ENCODE peak calls at places on chromosome 22, in seven cellular contexts. L, D, Y, I, V, X and Q are unnamed samples.

GRCh38 chr22:24416095-24416494 is 11.3 kb upstream of the ADORA2A start:
- DNase-seq in L (no peak), D (no peak), Y (no peak), I (no peak), V (no peak), X (no peak), Q (no peak)

GRCh38 chr22:37744589-37744988 is 47.7 kb downstream of the TRIOBP start:
- DNase-seq in L (no peak), D (no peak), Y (no peak), I (peak), V (no peak), X (no peak), Q (no peak)

GRCh38 chr22:19871845-19872778 is 17.4 kb upstream of the GNB1L start:
- DNase-seq in L (no peak), D (no peak), Y (no peak), I (no peak), V (no peak), X (no peak), Q (no peak)

GRCh38 chr22:30435674-30436126 is 10.1 kb downstream of the MTFP1 start:
- DNase-seq in L (no peak), D (no peak), Y (no peak), I (no peak), V (no peak), X (no peak), Q (no peak)

GRCh38 chr22:19739448-19739895 is 16.1 kb downstream of the GP1BB start:
- DNase-seq in L (no peak), D (no peak), Y (no peak), I (no peak), V (no peak), X (no peak), Q (no peak)

GRCh38 chr22:31210830-31211503 is 1.1 kb upstream of the LIMK2 start:
- DNase-seq in L (no peak), D (no peak), Y (no peak), I (no peak), V (peak), X (no peak), Q (no peak)

GRCh38 chr22:29782061-29782845 is 15.1 kb downstream of the UQCR10 start:
- DNase-seq in L (no peak), D (peak), Y (no peak), I (no peak), V (no peak), X (no peak), Q (no peak)

GRCh38 chr22:17349172-17349571 is 20.1 kb upstream of the CECR2 start:
- DNase-seq in L (no peak), D (no peak), Y (no peak), I (no peak), V (no peak), X (no peak), Q (no peak)

GRCh38 chr22:34842630-34843029 is 223.3 kb upstream of the ISX start:
- DNase-seq in L (no peak), D (no peak), Y (no peak), I (peak), V (no peak), X (no peak), Q (no peak)

GRCh38 chr22:50027639-50028537 is 15.3 kb upstream of the IL17REL start:
- DNase-seq in L (no peak), D (peak), Y (no peak), I (no peak), V (peak), X (no peak), Q (peak)

GRCh38 chr22:29700206-29700948 is 19.4 kb upstream of the CABP7 start:
- DNase-seq in L (no peak), D (peak), Y (no peak), I (no peak), V (peak), X (no peak), Q (no peak)

GRCh38 chr22:35191412-35191811 is 65.9 kb upstream of the HMGXB4 start:
- DNase-seq in L (peak), D (peak), Y (no peak), I (no peak), V (no peak), X (no peak), Q (no peak)

GRCh38 chr22:35541254-35541748 is 670 bp downstream of the RASD2 start:
- DNase-seq in L (no peak), D (no peak), Y (no peak), I (no peak), V (no peak), X (no peak), Q (no peak)

DNA sequence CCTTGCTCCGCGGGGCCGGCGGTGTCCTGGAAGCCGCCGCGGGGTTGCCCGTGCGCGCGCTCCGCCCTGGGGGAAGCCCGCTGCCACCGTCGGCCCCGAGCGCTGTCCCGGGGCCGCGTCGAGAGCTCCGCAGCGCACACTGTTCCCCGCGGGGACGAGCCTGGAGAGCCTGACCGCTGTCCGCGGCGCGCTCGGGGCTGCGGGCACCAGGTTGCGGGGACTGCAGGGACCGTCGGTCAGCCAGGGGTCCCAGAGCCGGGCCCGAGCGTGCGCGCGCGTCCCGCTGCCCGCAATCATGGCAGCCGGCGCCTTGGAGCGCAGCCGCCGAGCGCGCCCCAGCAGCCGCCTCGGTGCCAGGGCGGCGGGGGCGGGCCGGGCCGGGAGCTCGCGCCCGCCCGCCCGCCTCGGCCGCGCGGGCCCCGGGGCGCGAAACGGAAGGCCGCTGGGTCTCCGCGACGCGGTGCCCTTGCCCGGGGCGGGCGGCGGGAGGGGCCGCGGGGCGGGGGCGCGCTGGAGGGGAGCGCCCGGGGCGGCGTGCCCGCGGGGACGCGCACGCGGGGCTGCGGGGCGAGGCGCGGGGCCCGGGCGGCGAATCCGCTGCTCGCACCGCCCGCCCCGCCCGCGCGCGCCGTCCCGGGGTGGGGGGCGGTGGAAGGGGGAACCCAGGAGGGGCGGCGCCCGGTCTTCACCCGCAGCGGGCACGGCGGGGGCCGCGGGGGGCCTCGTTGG is 79.4 kb upstream of the PPARA start:
- DNase-seq in L (peak), D (peak), Y (no peak), I (peak), V (peak), X (no peak), Q (peak)
- H2BK5ac ChIP-seq in L (peak), D (peak), Y (no peak), I (no peak), V (no peak), X (peak), Q (no peak)

GRCh38 chr22:45435544-45436139 is 22.1 kb downstream of the RIBC2 start:
- DNase-seq in L (peak), D (peak), Y (peak), I (peak), V (peak), X (peak), Q (peak)
- H3K9ac ChIP-seq in L (peak), D (peak), Y (peak), I (peak), V (no peak), X (no peak), Q (no peak)

DNA sequence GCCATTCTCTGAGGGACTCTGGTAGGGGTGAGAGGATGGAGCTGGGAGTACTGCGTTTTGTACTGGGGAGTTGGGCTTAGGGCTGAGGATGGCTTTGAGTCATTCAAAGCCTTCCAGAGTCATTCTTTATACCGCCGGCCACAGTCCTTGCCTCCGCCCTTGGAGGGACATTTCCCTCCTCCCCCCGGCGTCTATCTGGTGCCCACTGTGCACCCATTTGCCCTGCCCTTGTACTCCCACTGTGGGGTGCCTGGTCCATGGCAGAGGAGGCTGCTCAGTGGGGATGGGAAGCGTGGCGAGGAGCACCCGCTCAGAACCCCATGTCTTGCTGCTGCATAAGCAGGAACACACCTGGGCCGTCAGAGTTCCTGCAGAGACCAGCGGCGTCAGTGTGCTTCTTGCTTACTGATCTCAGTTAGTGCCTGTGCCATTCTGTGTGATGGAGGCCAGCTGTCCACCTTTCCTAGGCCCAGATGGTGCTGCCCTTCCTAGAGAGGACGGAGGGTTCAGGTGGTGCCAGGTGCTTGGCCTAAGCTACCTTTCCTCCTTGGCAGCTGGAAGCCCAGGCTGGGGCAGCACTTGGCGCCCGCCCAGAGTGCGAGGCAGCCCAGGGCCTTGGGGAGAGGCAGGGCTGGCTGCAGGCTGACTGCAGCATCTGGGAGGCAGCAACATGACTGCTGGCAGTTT is 23.3 kb upstream of the TMEM191C start:
- DNase-seq in L (no peak), D (no peak), Y (no peak), I (no peak), V (no peak), X (no peak), Q (peak)
- H2BK5ac ChIP-seq in L (no peak), D (no peak), Y (no peak), I (no peak), V (no peak), X (peak), Q (no peak)

DNA sequence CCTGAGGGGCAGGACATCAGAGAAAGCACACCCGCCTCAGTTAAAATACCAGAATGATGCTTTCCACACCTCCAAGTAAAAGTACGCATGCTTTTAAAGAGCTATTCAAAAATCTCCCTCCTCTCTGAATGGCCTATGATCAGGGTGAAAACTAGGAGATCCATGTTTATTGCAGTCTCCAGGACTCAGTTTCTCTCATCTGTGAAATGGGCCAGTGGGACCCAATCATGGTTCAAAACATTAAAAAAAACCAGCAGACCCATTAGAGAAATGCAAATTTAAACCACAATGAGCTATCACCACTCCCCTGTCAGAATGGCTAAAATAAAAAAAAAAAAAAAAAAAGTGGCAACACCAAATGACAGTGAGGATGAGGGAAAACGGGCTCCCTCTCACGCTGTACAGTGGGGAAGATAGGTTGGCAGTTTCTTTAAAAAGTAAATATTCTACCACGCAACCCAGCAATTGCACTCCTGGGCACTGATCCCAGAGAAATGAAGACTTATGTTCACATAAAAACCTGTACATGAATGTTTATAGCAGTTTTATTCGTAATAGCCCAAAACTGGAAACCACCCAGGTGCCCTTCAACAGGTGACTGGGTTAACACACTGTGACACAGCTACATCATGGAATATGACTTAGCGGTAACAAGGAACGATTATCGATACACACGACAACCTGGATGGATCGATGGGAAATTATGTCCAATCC is 242.7 kb downstream of the MN1 start:
- DNase-seq in L (no peak), D (no peak), Y (no peak), I (no peak), V (no peak), X (no peak), Q (no peak)
- H3K9ac ChIP-seq in L (no peak), D (no peak), Y (no peak), I (no peak), V (no peak), X (no peak), Q (no peak)

DNA sequence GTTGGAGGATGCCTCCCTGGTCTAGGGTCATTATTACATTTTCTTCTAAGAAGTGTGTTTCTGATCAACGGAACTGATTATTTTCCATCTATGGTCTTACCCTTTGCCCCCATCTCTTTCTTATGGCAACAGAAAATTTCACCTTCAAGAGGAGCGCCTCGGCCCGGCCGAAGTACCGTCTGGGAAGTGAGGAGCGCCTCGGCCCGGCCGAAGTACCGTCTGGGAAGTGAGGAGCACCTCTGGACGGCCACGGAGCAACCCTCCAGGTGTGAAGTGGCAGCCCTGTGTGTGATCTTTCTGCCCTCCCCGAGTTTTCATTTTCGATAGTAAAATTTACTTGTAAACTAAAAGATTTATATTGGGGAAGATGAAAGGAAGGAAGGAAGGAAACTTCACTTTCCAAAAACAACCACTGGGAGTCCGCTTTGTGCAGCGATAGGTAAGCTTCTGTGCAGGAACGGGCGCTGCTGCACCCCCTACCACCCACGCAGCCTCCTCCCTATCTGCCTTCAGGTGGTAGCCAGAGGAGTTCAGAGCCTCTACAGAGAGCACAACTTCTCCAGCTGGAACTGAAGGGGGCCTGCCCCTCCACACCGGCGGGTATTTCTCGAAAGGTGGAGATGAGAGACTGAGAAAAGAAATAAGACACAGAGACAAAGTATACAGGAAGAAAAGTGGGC is 3.0 kb upstream of the APOBEC3C start:
- DNase-seq in L (no peak), D (no peak), Y (no peak), I (no peak), V (no peak), X (no peak), Q (no peak)
- H2BK5ac ChIP-seq in L (no peak), D (no peak), Y (no peak), I (no peak), V (no peak), X (no peak), Q (no peak)

DNA sequence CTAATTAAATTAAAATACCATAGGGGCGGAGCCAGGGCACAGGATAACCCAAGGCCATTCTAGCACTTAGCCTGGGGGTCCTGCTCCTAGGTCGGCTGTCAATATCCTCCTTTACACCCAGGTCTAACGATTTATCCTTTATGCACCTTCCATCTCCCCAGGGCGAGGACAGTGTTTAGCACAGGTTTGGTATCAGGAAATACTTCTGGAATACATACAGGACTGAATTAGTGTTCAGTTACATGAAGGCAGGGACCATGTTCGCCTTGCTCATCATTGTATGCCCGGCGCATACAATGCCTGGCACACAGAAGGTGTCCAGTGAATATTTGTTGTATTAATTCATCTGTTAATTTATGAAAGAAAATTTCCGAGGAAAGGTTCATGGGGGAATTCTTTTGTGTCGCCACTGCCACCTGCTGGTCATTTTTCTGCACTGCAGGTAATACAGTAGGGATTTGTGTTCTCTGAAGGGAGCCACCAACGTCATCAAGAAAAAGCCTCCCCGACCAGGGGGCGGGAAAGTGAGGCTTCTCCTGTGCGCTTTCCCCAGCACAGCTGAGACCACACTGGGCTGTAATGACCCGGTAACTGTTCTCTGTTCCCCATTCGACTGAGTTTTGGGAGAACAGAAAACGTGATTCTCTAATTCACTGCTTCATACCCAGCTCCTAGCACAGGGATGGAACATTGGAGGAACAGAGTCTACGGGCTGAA is 68.7 kb upstream of the ASPHD2 start:
- DNase-seq in L (peak), D (peak), Y (peak), I (peak), V (peak), X (peak), Q (peak)
- H3K9ac ChIP-seq in L (peak), D (no peak), Y (no peak), I (peak), V (no peak), X (no peak), Q (peak)

GRCh38 chr22:44371741-44372525 is 59.2 kb upstream of the SHISAL1 start:
- DNase-seq in L (peak), D (no peak), Y (no peak), I (no peak), V (no peak), X (no peak), Q (no peak)
- H2BK5ac ChIP-seq in L (no peak), D (no peak), Y (no peak), I (no peak), V (no peak), X (no peak), Q (no peak)

GRCh38 chr22:20979243-20979809 is 2.8 kb upstream of the LZTR1 start:
- DNase-seq in L (peak), D (peak), Y (peak), I (peak), V (peak), X (peak), Q (peak)
- H3K9ac ChIP-seq in L (peak), D (no peak), Y (peak), I (peak), V (no peak), X (peak), Q (peak)

GRCh38 chr22:22390989-22391388 is 117.6 kb downstream of the ZNF280B start:
- DNase-seq in L (no peak), D (no peak), Y (no peak), I (no peak), V (no peak), X (no peak), Q (no peak)

GRCh38 chr22:22387386-22387736 is 121.2 kb downstream of the ZNF280B start:
- DNase-seq in L (no peak), D (no peak), Y (no peak), I (no peak), V (no peak), X (no peak), Q (no peak)

GRCh38 chr22:22386602-22387385 is 121.7 kb downstream of the ZNF280B start:
- DNase-seq in L (no peak), D (no peak), Y (no peak), I (no peak), V (peak), X (no peak), Q (no peak)

GRCh38 chr22:22388055-22388454 is 120.5 kb downstream of the ZNF280B start:
- DNase-seq in L (no peak), D (no peak), Y (no peak), I (no peak), V (peak), X (no peak), Q (no peak)

DNA sequence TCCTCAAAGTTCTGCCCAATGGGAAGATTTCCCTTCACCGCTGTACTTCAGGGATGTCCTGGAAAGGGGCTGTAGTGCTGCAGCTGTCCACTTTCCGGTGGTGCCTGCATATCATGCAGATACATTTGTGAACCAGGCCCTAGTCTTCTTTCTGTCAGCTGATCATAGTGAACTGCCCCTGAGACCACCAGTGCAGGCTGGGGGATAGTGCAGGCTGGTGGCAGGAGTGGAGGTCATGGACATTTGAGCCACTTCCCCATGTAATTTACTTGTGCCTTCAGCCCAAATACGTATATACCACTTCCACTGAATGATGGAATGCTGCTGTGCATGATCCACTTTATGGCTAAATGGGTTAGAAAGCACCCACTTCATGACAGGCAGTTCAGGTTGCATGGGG is 120.0 kb downstream of the ZNF280B start:
- DNase-seq in L (no peak), D (no peak), Y (no peak), I (no peak), V (no peak), X (no peak), Q (no peak)
- H2BK5ac ChIP-seq in L (no peak), D (no peak), Y (no peak), I (no peak), V (no peak), X (no peak), Q (no peak)